ENCODE peak calls at places on chromosomes 13 and 19, in eight cellular contexts. One of them, this sample, is unnamed.

GRCh38 chr13:44763604-44764311 is 187.6 kb upstream of the TSC22D1 start:
- DNase-seq in fibroblast of lung: no peak
- DNase-seq in ascending aorta: no peak
- DNase-seq in heart left ventricle: peak
- DNase-seq in AG04449: no peak
- DNase-seq in fibroblast of mammary gland: peak
- DNase-seq in neural crest cell: peak
- DNase-seq in lower leg skin: no peak
- DNase-seq in this sample: peak

GRCh38 chr19:28988066-28988465 is 224.9 kb downstream of the UQCRFS1 start:
- DNase-seq in ascending aorta: no peak
- DNase-seq in AG04449: no peak
- DNase-seq in fibroblast of mammary gland: no peak
- DNase-seq in neural crest cell: no peak
- DNase-seq in lower leg skin: no peak
- DNase-seq in heart left ventricle: no peak
- DNase-seq in fibroblast of lung: no peak
- DNase-seq in this sample: no peak

GRCh38 chr19:6967962-6968361 is 53.3 kb downstream of the MBD3L2B start:
- DNase-seq in fibroblast of lung: no peak
- DNase-seq in heart left ventricle: no peak
- DNase-seq in AG04449: no peak
- DNase-seq in ascending aorta: no peak
- DNase-seq in fibroblast of mammary gland: no peak
- DNase-seq in lower leg skin: no peak
- DNase-seq in neural crest cell: no peak
- DNase-seq in this sample: no peak

GRCh38 chr13:34155931-34156607 is 338.1 kb downstream of the RFC3 start:
- DNase-seq in heart left ventricle: no peak
- DNase-seq in AG04449: no peak
- DNase-seq in neural crest cell: no peak
- DNase-seq in lower leg skin: no peak
- DNase-seq in ascending aorta: no peak
- DNase-seq in fibroblast of lung: peak
- DNase-seq in fibroblast of mammary gland: peak
- DNase-seq in this sample: peak

GRCh38 chr19:47806435-47806834 is 2.1 kb upstream of the TPRX1 start:
- DNase-seq in heart left ventricle: no peak
- DNase-seq in AG04449: no peak
- DNase-seq in lower leg skin: no peak
- DNase-seq in fibroblast of mammary gland: no peak
- DNase-seq in ascending aorta: no peak
- DNase-seq in fibroblast of lung: no peak
- DNase-seq in neural crest cell: no peak
- DNase-seq in this sample: no peak

GRCh38 chr19:18850560-18851375 is 19.0 kb downstream of the UPF1 start:
- DNase-seq in heart left ventricle: no peak
- DNase-seq in AG04449: no peak
- DNase-seq in fibroblast of lung: no peak
- DNase-seq in neural crest cell: no peak
- DNase-seq in lower leg skin: no peak
- DNase-seq in ascending aorta: no peak
- DNase-seq in fibroblast of mammary gland: no peak
- DNase-seq in this sample: no peak

GRCh38 chr19:31145909-31146453 is 203.3 kb downstream of the TSHZ3 start:
- DNase-seq in AG04449: no peak
- DNase-seq in fibroblast of lung: no peak
- DNase-seq in lower leg skin: no peak
- DNase-seq in fibroblast of mammary gland: peak
- DNase-seq in heart left ventricle: no peak
- DNase-seq in neural crest cell: no peak
- DNase-seq in ascending aorta: no peak
- DNase-seq in this sample: no peak

GRCh38 chr19:10695401-10696398 is 5.5 kb upstream of the QTRT1 start:
- DNase-seq in AG04449: no peak
- DNase-seq in ascending aorta: peak
- DNase-seq in fibroblast of mammary gland: peak
- DNase-seq in neural crest cell: peak
- DNase-seq in heart left ventricle: peak
- DNase-seq in fibroblast of lung: peak
- DNase-seq in lower leg skin: peak
- DNase-seq in this sample: peak

GRCh38 chr13:82129281-82129680 is 1753.0 kb downstream of the SLITRK1 start:
- DNase-seq in heart left ventricle: no peak
- DNase-seq in lower leg skin: no peak
- DNase-seq in fibroblast of mammary gland: no peak
- DNase-seq in neural crest cell: no peak
- DNase-seq in fibroblast of lung: no peak
- DNase-seq in AG04449: no peak
- DNase-seq in ascending aorta: no peak
- DNase-seq in this sample: no peak

GRCh38 chr13:57311009-57311586 is 144.1 kb downstream of the PRR20E start:
- DNase-seq in ascending aorta: no peak
- DNase-seq in neural crest cell: no peak
- DNase-seq in fibroblast of mammary gland: no peak
- DNase-seq in AG04449: no peak
- DNase-seq in heart left ventricle: no peak
- DNase-seq in fibroblast of lung: no peak
- DNase-seq in lower leg skin: no peak
- DNase-seq in this sample: no peak

GRCh38 chr13:49046534-49046933 is 70.8 kb downstream of the FNDC3A start:
- DNase-seq in ascending aorta: no peak
- DNase-seq in AG04449: no peak
- DNase-seq in fibroblast of lung: no peak
- DNase-seq in heart left ventricle: no peak
- DNase-seq in lower leg skin: no peak
- DNase-seq in neural crest cell: no peak
- DNase-seq in fibroblast of mammary gland: peak
- DNase-seq in this sample: no peak

GRCh38 chr19:31761281-31761913 is 412.2 kb upstream of the TSHZ3 start:
- DNase-seq in heart left ventricle: no peak
- DNase-seq in ascending aorta: no peak
- DNase-seq in fibroblast of mammary gland: no peak
- DNase-seq in AG04449: no peak
- DNase-seq in fibroblast of lung: no peak
- DNase-seq in neural crest cell: no peak
- DNase-seq in lower leg skin: no peak
- DNase-seq in this sample: no peak

GRCh38 chr13:80904386-80904785 is 563.5 kb upstream of the SPRY2 start:
- DNase-seq in lower leg skin: no peak
- DNase-seq in fibroblast of lung: no peak
- DNase-seq in heart left ventricle: no peak
- DNase-seq in neural crest cell: no peak
- DNase-seq in AG04449: no peak
- DNase-seq in fibroblast of mammary gland: no peak
- DNase-seq in ascending aorta: no peak
- DNase-seq in this sample: no peak

GRCh38 chr13:114099918-114100445 is 32.4 kb downstream of the RASA3 start:
- DNase-seq in neural crest cell: no peak
- DNase-seq in fibroblast of lung: peak
- DNase-seq in ascending aorta: peak
- DNase-seq in heart left ventricle: peak
- DNase-seq in AG04449: no peak
- DNase-seq in fibroblast of mammary gland: peak
- DNase-seq in lower leg skin: no peak
- DNase-seq in this sample: no peak

GRCh38 chr13:60139272-60139671 is 24.5 kb downstream of the DIAPH3 start:
- DNase-seq in AG04449: peak
- DNase-seq in fibroblast of lung: no peak
- DNase-seq in neural crest cell: no peak
- DNase-seq in ascending aorta: no peak
- DNase-seq in heart left ventricle: no peak
- DNase-seq in lower leg skin: no peak
- DNase-seq in fibroblast of mammary gland: no peak
- DNase-seq in this sample: no peak

GRCh38 chr13:79988573-79988972 is 352.4 kb downstream of the SPRY2 start:
- DNase-seq in lower leg skin: no peak
- DNase-seq in heart left ventricle: no peak
- DNase-seq in fibroblast of mammary gland: peak
- DNase-seq in neural crest cell: no peak
- DNase-seq in AG04449: peak
- DNase-seq in ascending aorta: no peak
- DNase-seq in fibroblast of lung: peak
- DNase-seq in this sample: no peak

DNA sequence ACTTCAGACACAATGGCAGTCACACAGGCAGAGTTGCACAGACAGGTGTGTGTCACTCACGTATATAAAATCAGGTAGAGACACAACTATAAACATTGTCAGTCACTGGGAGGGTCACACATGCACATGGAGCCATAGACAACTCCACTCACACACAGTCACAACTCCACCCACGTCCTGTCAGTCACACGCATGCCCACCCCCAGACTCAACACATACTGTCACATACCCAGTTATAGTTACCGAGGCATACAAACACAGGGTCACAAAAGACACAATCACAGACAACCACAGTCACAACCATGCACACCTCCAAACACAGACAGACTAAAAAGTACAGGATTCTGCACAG is 1.5 kb downstream of the NUMBL start:
- DNase-seq in fibroblast of mammary gland: no peak
- DNase-seq in heart left ventricle: no peak
- DNase-seq in lower leg skin: no peak
- DNase-seq in neural crest cell: no peak
- DNase-seq in ascending aorta: no peak
- DNase-seq in AG04449: no peak
- DNase-seq in fibroblast of lung: peak
- DNase-seq in this sample: no peak
- TF ChIP-seq CTCF in fibroblast of mammary gland: no peak
- TF ChIP-seq CTCF in heart left ventricle: no peak
- TF ChIP-seq CTCF in lower leg skin: no peak
- TF ChIP-seq CTCF in neural crest cell: no peak
- TF ChIP-seq CTCF in ascending aorta: no peak
- TF ChIP-seq CTCF in AG04449: no peak
- TF ChIP-seq CTCF in fibroblast of lung: no peak
- TF ChIP-seq CTCF in this sample: no peak

DNA sequence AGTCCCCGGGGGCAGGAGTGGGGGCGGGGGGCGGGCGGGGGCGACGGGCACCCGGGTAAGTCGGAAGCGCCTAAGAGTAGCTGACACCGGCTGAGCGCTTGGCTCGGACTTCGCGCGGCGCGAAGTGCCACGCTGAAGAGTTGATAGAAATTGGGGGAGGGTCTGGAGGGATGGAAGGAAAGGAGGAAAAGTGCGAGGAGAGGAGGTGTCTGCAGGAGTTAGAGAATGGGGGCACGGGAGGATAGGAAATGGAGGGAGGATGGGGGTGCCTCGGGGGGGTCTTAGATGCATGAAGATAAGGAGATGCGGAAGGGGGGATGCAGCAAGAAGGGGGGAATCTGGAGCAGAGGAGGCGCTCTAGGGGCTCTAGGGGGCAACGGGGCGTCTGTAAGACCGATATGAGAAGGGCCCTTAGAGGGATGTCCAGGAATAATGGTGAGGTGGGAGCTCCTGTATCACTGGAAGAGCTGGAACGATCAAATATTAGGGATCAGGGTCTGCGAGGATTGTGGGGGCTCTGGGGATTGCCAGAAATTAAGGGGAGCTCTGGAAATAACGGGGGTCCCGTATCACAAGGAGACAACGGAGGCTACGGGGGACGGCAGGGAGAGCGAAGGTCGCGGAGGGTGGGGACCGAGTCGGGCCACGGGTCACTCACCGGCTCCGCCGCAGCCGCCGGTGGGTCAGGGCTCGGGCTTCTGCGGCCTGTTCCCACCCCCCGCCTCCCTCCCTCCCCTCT is at the start of gene MYPOP:
- DNase-seq in fibroblast of lung: no peak
- DNase-seq in fibroblast of mammary gland: no peak
- DNase-seq in AG04449: no peak
- DNase-seq in neural crest cell: no peak
- DNase-seq in lower leg skin: no peak
- DNase-seq in ascending aorta: no peak
- DNase-seq in heart left ventricle: no peak
- DNase-seq in this sample: peak
- TF ChIP-seq CTCF in fibroblast of lung: no peak
- TF ChIP-seq CTCF in fibroblast of mammary gland: no peak
- TF ChIP-seq CTCF in AG04449: no peak
- TF ChIP-seq CTCF in neural crest cell: no peak
- TF ChIP-seq CTCF in lower leg skin: no peak
- TF ChIP-seq CTCF in ascending aorta: no peak
- TF ChIP-seq CTCF in heart left ventricle: no peak
- TF ChIP-seq CTCF in this sample: no peak

DNA sequence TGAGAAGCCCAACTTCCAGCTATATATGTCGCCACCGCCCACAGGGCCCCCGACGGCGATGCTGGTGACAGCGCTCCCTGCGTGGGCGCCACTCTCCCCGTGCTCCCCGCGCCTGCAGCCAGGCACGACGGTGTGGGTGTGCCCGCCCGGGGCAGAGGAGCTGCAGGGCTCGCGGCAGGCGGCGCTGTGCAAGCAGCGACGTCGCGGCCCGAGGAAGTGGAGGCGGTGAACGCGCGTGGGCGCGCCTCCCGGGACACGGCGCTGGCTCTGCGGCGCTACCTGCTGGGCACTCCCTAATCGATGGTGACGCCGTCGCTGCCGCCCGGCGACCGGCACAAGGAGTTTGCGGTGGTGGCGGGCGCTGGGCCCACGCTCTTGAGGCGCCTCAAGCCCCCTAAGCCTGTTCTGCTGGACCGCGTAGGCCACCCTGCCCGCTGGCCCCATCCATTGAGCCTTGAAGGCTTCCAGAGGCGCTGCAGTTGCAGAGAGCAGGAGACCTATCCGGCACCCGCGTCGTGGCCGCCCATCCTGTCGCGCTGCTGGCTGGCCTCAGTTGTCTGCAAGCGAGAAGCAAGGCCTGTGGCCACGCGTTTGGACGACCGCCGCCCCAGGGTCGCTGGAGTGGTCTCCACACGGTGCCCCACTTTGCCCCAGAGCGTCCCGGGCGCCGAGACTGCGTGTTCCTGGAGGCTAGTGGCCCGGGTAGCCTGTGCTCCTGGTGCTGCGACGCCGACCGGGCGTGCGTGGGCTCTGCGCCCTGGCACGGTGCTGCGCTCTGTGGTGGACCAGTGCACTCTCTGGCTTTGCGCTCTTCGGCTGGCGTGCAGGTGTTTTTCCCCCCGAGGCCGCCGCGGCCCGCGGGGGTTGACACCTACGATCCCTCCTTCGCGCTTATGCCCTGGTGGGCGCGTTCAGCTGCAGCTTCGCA is 23.1 kb downstream of the LRFN3 start:
- DNase-seq in heart left ventricle: peak
- DNase-seq in lower leg skin: no peak
- DNase-seq in fibroblast of mammary gland: no peak
- DNase-seq in fibroblast of lung: no peak
- DNase-seq in neural crest cell: no peak
- DNase-seq in ascending aorta: no peak
- DNase-seq in AG04449: no peak
- DNase-seq in this sample: no peak
- TF ChIP-seq CTCF in heart left ventricle: peak
- TF ChIP-seq CTCF in lower leg skin: no peak
- TF ChIP-seq CTCF in fibroblast of mammary gland: no peak
- TF ChIP-seq CTCF in fibroblast of lung: peak
- TF ChIP-seq CTCF in neural crest cell: peak
- TF ChIP-seq CTCF in ascending aorta: peak
- TF ChIP-seq CTCF in AG04449: peak
- TF ChIP-seq CTCF in this sample: no peak

DNA sequence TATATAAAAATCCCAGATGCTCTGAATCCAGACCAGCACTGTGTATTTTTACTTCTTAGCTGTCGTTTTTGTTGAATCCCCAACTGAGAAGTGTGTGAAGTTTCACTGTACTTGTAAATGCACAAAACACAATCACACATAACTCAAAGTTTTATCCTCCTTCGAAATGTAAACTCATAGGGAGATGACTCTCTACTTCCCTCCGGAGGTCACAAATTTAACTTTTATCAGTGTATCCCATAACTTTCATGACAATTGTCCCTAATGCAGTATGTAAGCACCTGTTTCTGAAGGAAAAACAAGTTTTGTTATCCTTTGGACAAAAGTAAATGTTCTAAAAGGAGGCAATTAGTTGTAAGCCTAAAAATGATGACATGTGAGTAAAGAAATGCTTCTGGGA is 665.0 kb upstream of the SLITRK6 start:
- DNase-seq in ascending aorta: no peak
- DNase-seq in AG04449: no peak
- DNase-seq in heart left ventricle: no peak
- DNase-seq in fibroblast of lung: peak
- DNase-seq in fibroblast of mammary gland: no peak
- DNase-seq in neural crest cell: no peak
- DNase-seq in lower leg skin: no peak
- DNase-seq in this sample: peak
- TF ChIP-seq CTCF in ascending aorta: no peak
- TF ChIP-seq CTCF in AG04449: no peak
- TF ChIP-seq CTCF in heart left ventricle: no peak
- TF ChIP-seq CTCF in fibroblast of lung: peak
- TF ChIP-seq CTCF in fibroblast of mammary gland: no peak
- TF ChIP-seq CTCF in neural crest cell: peak
- TF ChIP-seq CTCF in lower leg skin: no peak
- TF ChIP-seq CTCF in this sample: peak